ENCODE peak calls at places on chromosomes 2 and 18, in ten cellular contexts. A is HL-60; C is CD4-positive, CD25-positive, alpha-beta regulatory T cell; K is Jurkat, Clone E6-1; U is right atrium auricular region; M is hepatocyte; V is sigmoid colon; Q is foreskin fibroblast; B is skeletal muscle cell; W is epithelial cell of esophagus. L is an unnamed sample.

GRCh38 chr2:136527560-136527959 is 237.8 kb upstream of the THSD7B start:
- DNase-seq in A (peak), C (peak), K (peak), U (no peak), M (peak), V (no peak), Q (peak), B (no peak), W (peak), L (no peak)

GRCh38 chr2:109193807-109194702 is 65.0 kb downstream of the SH3RF3 start:
- DNase-seq in A (no peak), C (no peak), K (peak), U (no peak), M (no peak), V (peak), Q (no peak), B (no peak), W (no peak), L (no peak)

GRCh38 chr2:106801256-106801655 is 84.7 kb downstream of the ST6GAL2 start:
- DNase-seq in A (no peak), C (no peak), K (no peak), U (no peak), M (no peak), V (no peak), Q (no peak), B (no peak), W (no peak), L (no peak)

GRCh38 chr2:202032841-202033316 is 776 bp upstream of the FZD7 start:
- DNase-seq in A (peak), C (peak), K (no peak), U (no peak), M (peak), V (peak), Q (peak), B (no peak), W (peak), L (peak)

GRCh38 chr2:25184254-25184653 is 15.9 kb upstream of the POMC start:
- DNase-seq in A (no peak), C (no peak), K (no peak), U (no peak), M (peak), V (no peak), Q (no peak), B (no peak), W (peak), L (no peak)

GRCh38 chr2:238136820-238137537 is 1.5 kb upstream of the KLHL30 start:
- DNase-seq in A (peak), C (no peak), K (no peak), U (peak), M (no peak), V (no peak), Q (peak), B (peak), W (peak), L (no peak)

GRCh38 chr2:14552818-14553217 is 79.7 kb upstream of the LRATD1 start:
- DNase-seq in A (no peak), C (no peak), K (no peak), U (no peak), M (no peak), V (no peak), Q (no peak), B (no peak), W (peak), L (no peak)

GRCh38 chr18:32138332-32138731 is 46.7 kb downstream of the RNF138 start:
- DNase-seq in A (no peak), C (no peak), K (peak), U (no peak), M (no peak), V (no peak), Q (no peak), B (no peak), W (no peak), L (no peak)

GRCh38 chr18:8699948-8700347 is 5.4 kb upstream of the MTCL1 start:
- DNase-seq in A (peak), C (no peak), K (no peak), U (peak), M (no peak), V (no peak), Q (no peak), B (no peak), W (no peak), L (no peak)

GRCh38 chr2:235605999-235606715 is 112.3 kb downstream of the AGAP1 start:
- DNase-seq in A (no peak), C (no peak), K (no peak), U (no peak), M (no peak), V (no peak), Q (peak), B (peak), W (no peak), L (no peak)

GRCh38 chr18:9925369-9925768 is 11.6 kb downstream of the VAPA start:
- DNase-seq in A (no peak), C (no peak), K (no peak), U (no peak), M (no peak), V (no peak), Q (no peak), B (no peak), W (no peak), L (no peak)

GRCh38 chr2:221958224-221958623 is 340.6 kb downstream of the PAX3 start:
- DNase-seq in A (no peak), C (no peak), K (no peak), U (no peak), M (no peak), V (no peak), Q (peak), B (no peak), W (no peak), L (no peak)

GRCh38 chr2:56227811-56228210 is 44.0 kb downstream of the CCDC85A start:
- DNase-seq in A (no peak), C (no peak), K (no peak), U (no peak), M (no peak), V (no peak), Q (peak), B (peak), W (no peak), L (no peak)

GRCh38 chr2:42954227-42954962 is 162.0 kb upstream of the HAAO start:
- DNase-seq in A (no peak), C (no peak), K (no peak), U (no peak), M (no peak), V (no peak), Q (peak), B (no peak), W (no peak), L (no peak)

GRCh38 chr2:215994901-215995300 is 18.4 kb downstream of the MREG start:
- DNase-seq in A (no peak), C (no peak), K (no peak), U (no peak), M (no peak), V (no peak), Q (peak), B (no peak), W (no peak), L (no peak)

GRCh38 chr2:12928706-12929291 is 212.1 kb downstream of the TRIB2 start:
- DNase-seq in A (no peak), C (no peak), K (no peak), U (no peak), M (no peak), V (no peak), Q (peak), B (no peak), W (peak), L (no peak)

GRCh38 chr18:33201509-33201926 is 239.0 kb downstream of the CCDC178 start:
- DNase-seq in A (peak), C (no peak), K (peak), U (no peak), M (peak), V (no peak), Q (peak), B (peak), W (peak), L (no peak)

GRCh38 chr18:10289265-10289664 is 165.2 kb upstream of the APCDD1 start:
- DNase-seq in A (no peak), C (no peak), K (no peak), U (no peak), M (no peak), V (no peak), Q (no peak), B (no peak), W (no peak), L (no peak)

GRCh38 chr2:18093196-18093595 is 214.7 kb downstream of the KCNS3 start:
- DNase-seq in A (no peak), C (no peak), K (no peak), U (no peak), M (no peak), V (no peak), Q (no peak), B (no peak), W (no peak), L (no peak)

GRCh38 chr18:23069481-23069880 is 65.8 kb upstream of the CABLES1 start:
- DNase-seq in A (peak), C (peak), K (no peak), U (no peak), M (no peak), V (no peak), Q (no peak), B (no peak), W (no peak), L (no peak)

GRCh38 chr2:44741507-44741906 is 200.0 kb upstream of the SIX3 start:
- DNase-seq in A (no peak), C (no peak), K (no peak), U (no peak), M (no peak), V (no peak), Q (no peak), B (no peak), W (no peak), L (no peak)

GRCh38 chr2:94986392-94986963 is 39.0 kb upstream of the MAL start:
- DNase-seq in A (peak), C (peak), K (peak), U (peak), M (peak), V (no peak), Q (peak), B (peak), W (peak), L (no peak)

GRCh38 chr18:9810216-9810804 is 75.5 kb upstream of the TXNDC2 start:
- DNase-seq in A (no peak), C (no peak), K (no peak), U (no peak), M (no peak), V (no peak), Q (no peak), B (no peak), W (no peak), L (no peak)

GRCh38 chr2:127940641-127941040 is 54.9 kb upstream of the AMMECR1L start:
- DNase-seq in A (no peak), C (no peak), K (no peak), U (no peak), M (no peak), V (no peak), Q (no peak), B (no peak), W (no peak), L (no peak)

GRCh38 chr2:227324671-227325055 is 388 bp upstream of the MFF start:
- DNase-seq in A (peak), C (no peak), K (no peak), U (no peak), M (no peak), V (no peak), Q (peak), B (no peak), W (no peak), L (no peak)

GRCh38 chr2:166278856-166279255 is 96.9 kb downstream of the SCN9A start:
- DNase-seq in A (no peak), C (no peak), K (no peak), U (no peak), M (no peak), V (no peak), Q (no peak), B (no peak), W (no peak), L (no peak)

GRCh38 chr2:107278672-107279071 is 392.7 kb upstream of the ST6GAL2 start:
- DNase-seq in A (no peak), C (no peak), K (no peak), U (no peak), M (no peak), V (no peak), Q (no peak), B (no peak), W (no peak), L (no peak)

GRCh38 chr2:165573534-165574461 is 104.3 kb downstream of the CSRNP3 start:
- DNase-seq in A (no peak), C (no peak), K (no peak), U (peak), M (peak), V (no peak), Q (no peak), B (no peak), W (peak), L (no peak)

GRCh38 chr2:70454936-70455544 is 98.6 kb downstream of the TGFA start:
- DNase-seq in A (peak), C (no peak), K (no peak), U (no peak), M (no peak), V (no peak), Q (no peak), B (no peak), W (no peak), L (no peak)

GRCh38 chr2:98806266-98806697 is 75.3 kb upstream of the MGAT4A start:
- DNase-seq in A (no peak), C (no peak), K (no peak), U (no peak), M (peak), V (peak), Q (peak), B (no peak), W (peak), L (no peak)

GRCh38 chr18:76052196-76052595 is 442.8 kb downstream of the ZNF516 start:
- DNase-seq in A (no peak), C (no peak), K (no peak), U (no peak), M (no peak), V (no peak), Q (no peak), B (no peak), W (no peak), L (no peak)

GRCh38 chr18:44579028-44579692 is 101.5 kb upstream of the SETBP1 start:
- DNase-seq in A (peak), C (peak), K (peak), U (no peak), M (peak), V (no peak), Q (peak), B (no peak), W (peak), L (no peak)

GRCh38 chr2:101432411-101433181 is 42.3 kb downstream of the RFX8 start:
- DNase-seq in A (no peak), C (no peak), K (no peak), U (peak), M (no peak), V (no peak), Q (peak), B (no peak), W (no peak), L (no peak)

GRCh38 chr2:28399946-28400345 is 7.3 kb downstream of the FOSL2 start:
- DNase-seq in A (no peak), C (no peak), K (no peak), U (no peak), M (no peak), V (no peak), Q (no peak), B (no peak), W (no peak), L (peak)

GRCh38 chr18:68354176-68354575 is 360.7 kb downstream of the TMX3 start:
- DNase-seq in A (no peak), C (no peak), K (no peak), U (no peak), M (no peak), V (no peak), Q (no peak), B (no peak), W (no peak), L (no peak)

GRCh38 chr2:20656561-20656960 is 5.7 kb upstream of the HS1BP3 start:
- DNase-seq in A (no peak), C (no peak), K (no peak), U (no peak), M (no peak), V (no peak), Q (no peak), B (no peak), W (no peak), L (peak)

GRCh38 chr2:47520825-47521665 is 118.1 kb downstream of the MSH2 start:
- DNase-seq in A (peak), C (peak), K (peak), U (no peak), M (no peak), V (no peak), Q (peak), B (no peak), W (peak), L (peak)

GRCh38 chr2:47520302-47520630 is 117.3 kb downstream of the MSH2 start:
- DNase-seq in A (peak), C (peak), K (no peak), U (no peak), M (no peak), V (no peak), Q (no peak), B (no peak), W (no peak), L (no peak)

GRCh38 chr2:47519604-47520301 is 116.8 kb downstream of the MSH2 start:
- DNase-seq in A (no peak), C (no peak), K (no peak), U (no peak), M (no peak), V (no peak), Q (no peak), B (no peak), W (no peak), L (no peak)

GRCh38 chr2:47519147-47519537 is 116.2 kb downstream of the MSH2 start:
- DNase-seq in A (no peak), C (no peak), K (no peak), U (no peak), M (no peak), V (no peak), Q (no peak), B (no peak), W (no peak), L (no peak)

GRCh38 chr2:47521666-47522285 is 118.8 kb downstream of the MSH2 start:
- DNase-seq in A (no peak), C (peak), K (peak), U (no peak), M (no peak), V (no peak), Q (no peak), B (no peak), W (no peak), L (no peak)
- H3K4me3 ChIP-seq in A (peak), C (peak), K (no peak), U (peak), M (no peak), V (peak), Q (peak), B (peak), W (no peak), L (peak)

GRCh38 chr2:9392895-9393757 is 30.2 kb downstream of the ITGB1BP1 start:
- DNase-seq in A (no peak), C (no peak), K (no peak), U (peak), M (no peak), V (peak), Q (peak), B (peak), W (no peak), L (peak)
- H3K4me3 ChIP-seq in A (no peak), C (no peak), K (no peak), U (no peak), M (no peak), V (no peak), Q (no peak), B (no peak), W (no peak), L (no peak)

DNA sequence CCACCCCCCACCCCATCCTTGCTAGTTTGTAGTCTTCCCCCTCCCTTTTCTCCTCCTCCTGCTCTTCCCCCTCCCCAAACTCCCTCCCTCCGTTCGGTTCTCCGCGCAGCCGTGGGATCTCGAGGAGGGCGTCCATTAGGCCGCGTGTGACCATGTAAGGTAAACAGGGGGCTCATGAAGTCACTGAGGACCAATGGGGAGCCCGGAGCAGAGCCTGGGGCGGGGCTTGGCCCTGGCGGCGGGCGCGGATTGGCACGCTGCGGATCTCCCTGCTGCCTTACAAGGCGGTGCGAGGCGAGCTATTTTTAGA is 246 bp upstream of the KLF7 start:
- DNase-seq in A (peak), C (peak), K (peak), U (peak), M (peak), V (peak), Q (peak), B (peak), W (peak), L (peak)
- H3K4me3 ChIP-seq in A (peak), C (peak), K (peak), U (peak), M (no peak), V (peak), Q (peak), B (peak), W (peak), L (peak)

GRCh38 chr2:11743531-11743815 is 3.0 kb upstream of the LPIN1 start:
- DNase-seq in A (no peak), C (no peak), K (no peak), U (no peak), M (no peak), V (no peak), Q (no peak), B (no peak), W (no peak), L (no peak)

GRCh38 chr2:11746376-11746806 is at the start of gene LPIN1:
- DNase-seq in A (peak), C (peak), K (peak), U (peak), M (peak), V (peak), Q (peak), B (peak), W (peak), L (peak)

GRCh38 chr2:11745613-11746375 is 638 bp upstream of the LPIN1 start:
- DNase-seq in A (no peak), C (no peak), K (no peak), U (no peak), M (no peak), V (no peak), Q (no peak), B (no peak), W (no peak), L (peak)

GRCh38 chr2:11743846-11744553 is 2.4 kb upstream of the LPIN1 start:
- DNase-seq in A (peak), C (peak), K (peak), U (peak), M (peak), V (peak), Q (peak), B (peak), W (peak), L (peak)

GRCh38 chr2:11744631-11745394 is 1.6 kb upstream of the LPIN1 start:
- DNase-seq in A (no peak), C (peak), K (no peak), U (no peak), M (peak), V (peak), Q (peak), B (no peak), W (no peak), L (peak)
- H3K4me3 ChIP-seq in A (no peak), C (peak), K (peak), U (peak), M (no peak), V (peak), Q (peak), B (peak), W (no peak), L (peak)

GRCh38 chr2:241357531-241357930 is 1.4 kb downstream of the FARP2 start:
- DNase-seq in A (no peak), C (no peak), K (no peak), U (no peak), M (no peak), V (no peak), Q (no peak), B (no peak), W (peak), L (no peak)
- H3K4me3 ChIP-seq in A (no peak), C (no peak), K (no peak), U (no peak), M (peak), V (no peak), Q (peak), B (peak), W (peak), L (no peak)

DNA sequence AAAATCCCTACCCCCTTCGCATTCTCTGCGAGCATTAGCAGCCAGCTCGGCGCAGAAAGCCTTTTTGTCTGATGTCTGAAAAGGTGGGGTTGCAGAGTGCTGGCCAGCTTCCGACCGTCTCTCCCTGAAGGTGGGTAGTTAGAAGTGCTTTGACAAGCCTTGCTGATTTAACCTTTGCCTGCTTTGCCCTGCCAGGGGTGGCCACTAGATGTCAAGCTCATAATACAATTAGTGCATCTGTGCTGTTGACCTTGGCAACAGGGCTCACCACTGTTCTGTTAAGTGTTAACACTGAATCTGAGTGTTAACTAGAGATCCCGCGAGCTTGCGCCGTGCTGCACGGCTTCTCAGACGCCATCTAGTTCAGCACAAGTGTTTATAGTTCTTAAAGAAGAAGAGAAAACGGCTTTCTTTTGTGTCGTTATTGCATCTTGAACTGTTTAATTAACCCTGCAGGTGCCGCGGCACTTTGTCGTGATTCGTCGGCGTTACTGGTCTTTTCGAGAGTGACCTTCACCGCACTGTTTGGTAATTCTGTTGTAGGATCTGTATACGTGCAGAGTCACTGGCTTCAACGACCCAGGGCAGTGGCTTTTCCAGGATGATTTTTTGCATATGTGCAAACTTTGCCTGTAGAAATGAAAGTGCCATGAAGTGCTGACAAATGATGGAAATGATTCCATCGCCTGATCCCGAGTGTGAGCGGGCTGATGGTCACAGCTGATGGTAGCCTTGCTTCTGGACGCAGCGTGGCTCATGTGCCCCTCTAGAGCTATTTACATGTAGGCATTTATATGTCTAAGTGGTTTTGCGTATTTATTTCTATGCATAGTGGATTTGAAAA is 5.5 kb downstream of the SALL3 start:
- DNase-seq in A (peak), C (peak), K (no peak), U (no peak), M (no peak), V (no peak), Q (peak), B (no peak), W (peak), L (no peak)
- H3K4me3 ChIP-seq in A (no peak), C (no peak), K (no peak), U (peak), M (no peak), V (no peak), Q (no peak), B (no peak), W (no peak), L (no peak)

L was measured in spleen.